ENCODE peak calls at places on chromosomes 2 and 18, in nine cellular contexts. J, F, E, D, U, B, I, R and K are unnamed samples. For H3K27me3, the result is how much of the 10 kb centered on the place peaks cover.

GRCh38 chr18:62702259-62702658 is 13.1 kb upstream of the PHLPP1 start:
- DNase-seq in J (no peak), F (no peak), E (no peak), D (no peak), U (no peak), B (no peak), I (no peak), R (no peak), K (no peak)

GRCh38 chr2:96164459-96165184 is 19.4 kb upstream of the DUSP2 start:
- DNase-seq in J (no peak), F (peak), E (no peak), D (no peak), U (peak), B (peak), I (no peak), R (no peak), K (no peak)

GRCh38 chr18:58263733-58264469 is 219.9 kb downstream of the NEDD4L start:
- DNase-seq in J (no peak), F (no peak), E (no peak), D (no peak), U (no peak), B (no peak), I (no peak), R (no peak), K (no peak)

GRCh38 chr18:50277935-50278334 is 3.4 kb downstream of the MBD1 start:
- DNase-seq in J (no peak), F (no peak), E (no peak), D (no peak), U (no peak), B (no peak), I (no peak), R (no peak), K (no peak)

GRCh38 chr18:39772155-39772919 is 2182.7 kb upstream of the PIK3C3 start:
- DNase-seq in J (no peak), F (no peak), E (no peak), D (no peak), U (no peak), B (no peak), I (no peak), R (no peak), K (no peak)

GRCh38 chr2:224449212-224450147 is 47.6 kb upstream of the FAM124B start:
- DNase-seq in J (peak), F (no peak), E (no peak), D (no peak), U (no peak), B (no peak), I (no peak), R (no peak), K (no peak)

GRCh38 chr18:13035249-13035914 is 44.2 kb downstream of the CEP192 start:
- DNase-seq in J (no peak), F (no peak), E (no peak), D (no peak), U (no peak), B (no peak), I (no peak), R (no peak), K (no peak)

GRCh38 chr2:120826260-120826648 is 90.6 kb downstream of the GLI2 start:
- DNase-seq in J (no peak), F (no peak), E (no peak), D (no peak), U (no peak), B (no peak), I (no peak), R (no peak), K (no peak)

GRCh38 chr18:74742573-74742972 is 144.9 kb downstream of the ZNF407 start:
- DNase-seq in J (no peak), F (no peak), E (no peak), D (no peak), U (no peak), B (no peak), I (no peak), R (no peak), K (no peak)

GRCh38 chr18:21820035-21820810 is 79.6 kb downstream of the MIB1 start:
- DNase-seq in J (peak), F (no peak), E (no peak), D (no peak), U (no peak), B (no peak), I (no peak), R (no peak), K (no peak)

GRCh38 chr18:67599277-67599676 is 82.8 kb upstream of the DSEL start:
- DNase-seq in J (peak), F (no peak), E (no peak), D (no peak), U (no peak), B (no peak), I (no peak), R (no peak), K (no peak)

GRCh38 chr2:239292531-239292930 is 108.3 kb downstream of the HDAC4 start:
- DNase-seq in J (no peak), F (no peak), E (no peak), D (no peak), U (no peak), B (no peak), I (no peak), R (no peak), K (no peak)
- H3K27ac ChIP-seq in J (no peak), F (no peak), E (no peak), D (no peak), U (no peak), B (no peak), I (no peak), R (peak), K (no peak)

GRCh38 chr2:86308356-86308755 is 29.1 kb downstream of the REEP1 start:
- DNase-seq in J (no peak), F (no peak), E (no peak), D (no peak), U (no peak), B (no peak), I (no peak), R (no peak), K (peak)
- H3K27me3 ChIP-seq in J (under half), F (under half), E (under half), D (under half), U (under half), B (under half), I (under half), R (under half), K (under half)

GRCh38 chr2:189657867-189658266 is 3.4 kb upstream of the ASNSD1 start:
- DNase-seq in J (no peak), F (peak), E (no peak), D (no peak), U (no peak), B (peak), I (peak), R (no peak), K (peak)

GRCh38 chr2:189658281-189658680 is 3.0 kb upstream of the ASNSD1 start:
- DNase-seq in J (no peak), F (peak), E (no peak), D (no peak), U (no peak), B (peak), I (no peak), R (no peak), K (no peak)

GRCh38 chr2:189660803-189661147 is 484 bp upstream of the ASNSD1 start:
- DNase-seq in J (no peak), F (no peak), E (no peak), D (no peak), U (no peak), B (no peak), I (no peak), R (no peak), K (no peak)

GRCh38 chr2:189659734-189660133 is 1.5 kb upstream of the ASNSD1 start:
- DNase-seq in J (no peak), F (no peak), E (no peak), D (no peak), U (no peak), B (no peak), I (no peak), R (no peak), K (no peak)

GRCh38 chr2:189658808-189659207 is 2.5 kb upstream of the ASNSD1 start:
- DNase-seq in J (no peak), F (peak), E (no peak), D (no peak), U (no peak), B (no peak), I (no peak), R (no peak), K (no peak)
- H3K27ac ChIP-seq in J (no peak), F (peak), E (peak), D (no peak), U (no peak), B (peak), I (peak), R (no peak), K (peak)

DNA sequence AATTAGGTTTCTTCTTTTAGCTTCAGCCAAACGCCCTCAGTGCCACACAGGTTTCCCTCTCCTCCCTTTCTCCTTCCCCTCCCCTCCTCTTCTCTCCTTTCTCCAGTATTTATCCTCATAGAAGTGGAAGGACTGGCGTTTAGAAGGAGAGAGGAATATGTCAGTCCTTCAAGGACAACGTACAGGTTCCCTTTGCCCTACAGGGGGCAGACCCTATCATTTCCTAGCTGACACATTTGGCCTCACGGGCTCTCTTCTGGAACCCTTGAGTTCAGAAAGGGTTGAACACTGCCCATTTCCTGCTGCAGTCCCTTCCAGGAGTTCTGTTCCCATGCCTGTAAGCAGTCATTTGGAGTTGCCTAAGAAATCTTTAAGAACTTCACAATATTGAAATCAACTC is 46.1 kb downstream of the CDCA7 start:
- DNase-seq in J (peak), F (no peak), E (no peak), D (no peak), U (no peak), B (no peak), I (no peak), R (no peak), K (no peak)
- H3K27me3 ChIP-seq in J (half or more), F (under half), E (half or more), D (under half), U (under half), B (under half), I (under half), R (under half), K (half or more)

DNA sequence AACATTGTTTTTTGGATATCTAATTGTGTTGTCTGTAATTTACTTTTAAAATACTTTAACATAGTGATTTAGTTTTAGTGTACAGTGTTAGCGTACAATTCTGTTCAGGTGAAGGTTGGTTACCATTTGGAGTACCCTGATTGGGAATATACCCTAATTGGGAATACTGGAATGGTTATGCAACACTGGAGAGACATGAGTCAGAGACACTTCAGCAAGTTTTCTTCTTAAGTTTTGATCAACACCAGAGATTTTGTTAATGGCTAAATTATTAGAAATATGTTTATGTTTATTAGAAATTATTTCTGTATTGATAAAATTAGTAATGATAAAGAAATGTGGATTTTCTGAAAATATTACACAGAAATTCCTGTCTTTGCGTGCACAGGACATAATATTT is 100.3 kb upstream of the NABP1 start:
- DNase-seq in J (no peak), F (no peak), E (no peak), D (no peak), U (no peak), B (no peak), I (no peak), R (no peak), K (no peak)
- H3K27ac ChIP-seq in J (no peak), F (no peak), E (no peak), D (no peak), U (no peak), B (no peak), I (no peak), R (no peak), K (no peak)

DNA sequence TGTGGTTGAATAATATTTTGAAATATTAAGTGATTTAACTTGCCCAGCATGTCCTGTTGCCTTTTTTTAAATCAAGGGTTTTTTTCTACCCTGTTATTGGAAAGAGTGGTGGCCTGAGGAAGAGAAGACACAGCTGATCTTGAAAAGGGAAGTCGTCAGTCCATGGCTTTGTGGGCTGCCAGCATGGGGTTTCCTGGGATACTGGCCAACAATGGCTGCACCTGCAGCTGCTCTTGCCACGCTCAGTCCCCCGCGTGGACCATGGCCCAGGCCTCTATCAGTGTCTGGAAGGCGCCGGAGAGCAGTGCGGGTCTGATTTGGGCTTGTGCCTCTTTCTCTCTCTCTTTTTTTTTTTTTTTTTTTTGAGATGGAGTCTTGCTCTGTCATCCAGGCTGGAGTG is 99.3 kb downstream of the ASB1 start:
- DNase-seq in J (no peak), F (no peak), E (no peak), D (no peak), U (no peak), B (no peak), I (no peak), R (no peak), K (no peak)
- H3K27me3 ChIP-seq in J (under half), F (under half), E (under half), D (under half), U (under half), B (under half), I (under half), R (under half), K (under half)

GRCh38 chr2:230412846-230413245 is 3.2 kb upstream of the SP100 start:
- DNase-seq in J (no peak), F (no peak), E (no peak), D (no peak), U (no peak), B (no peak), I (no peak), R (no peak), K (no peak)
- H3K27ac ChIP-seq in J (no peak), F (no peak), E (no peak), D (no peak), U (no peak), B (peak), I (peak), R (no peak), K (no peak)

DNA sequence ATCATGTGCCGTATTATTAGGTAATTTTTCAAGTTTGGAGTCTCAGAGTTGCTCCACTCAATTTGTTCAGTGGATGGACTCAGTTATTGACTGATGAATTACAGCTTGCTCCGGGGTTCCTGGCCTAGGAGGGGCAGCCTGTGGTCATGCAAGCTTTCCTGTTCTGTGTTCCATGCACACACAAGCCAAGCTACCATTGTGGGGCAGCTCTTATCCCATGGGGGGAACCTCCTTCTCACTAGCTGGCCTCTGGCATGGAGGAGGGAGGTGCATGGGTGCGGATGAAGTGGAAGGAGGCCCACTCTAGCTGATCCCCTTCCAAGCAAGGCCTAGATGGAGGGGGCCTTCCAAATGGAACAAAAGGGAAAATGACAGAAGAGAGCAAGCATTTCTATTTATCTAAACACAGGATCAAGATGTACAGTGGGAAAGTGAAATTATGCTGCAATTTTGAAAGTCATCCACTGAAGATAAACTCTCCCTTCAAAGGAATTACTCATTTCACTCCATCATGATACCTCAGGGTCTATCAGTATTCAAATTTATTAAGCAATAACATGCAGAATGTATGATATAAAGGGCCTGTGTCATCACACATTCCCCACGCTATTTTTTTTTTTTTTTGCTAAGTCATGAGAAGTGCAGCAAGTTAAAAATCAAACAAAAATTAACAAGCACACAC is 202.7 kb upstream of the SMAD2 start:
- DNase-seq in J (no peak), F (no peak), E (no peak), D (no peak), U (no peak), B (no peak), I (no peak), R (no peak), K (no peak)
- H3K27me3 ChIP-seq in J (under half), F (under half), E (under half), D (under half), U (under half), B (under half), I (under half), R (under half), K (under half)